ENCODE peak calls at places on chromosomes 6 and 20, in eight cellular contexts. Y is dorsolateral prefrontal cortex, Q is DMS153, W is NCI-H1417, X is hippocampal formation, A is endothelial cell, P is mucosa of descending colon, N is heart right ventricle. E is an unnamed sample.

GRCh38 chr6:81384921-81385320 is 367.6 kb downstream of the TENT5A start:
- DNase-seq in N (no peak), W (no peak), X (no peak), Y (no peak), A (no peak), Q (no peak), P (no peak), E (no peak)

GRCh38 chr20:437787-438486 is 24.4 kb downstream of the TBC1D20 start:
- DNase-seq in Q (no peak), N (no peak), P (no peak), Y (no peak), A (no peak), W (no peak), X (no peak), E (no peak)

GRCh38 chr6:40894962-40895799 is 143.8 kb downstream of the UNC5CL start:
- DNase-seq in A (peak; percentile 69), Q (no peak), X (peak; percentile 36), N (peak; percentile 67), P (peak; percentile 70), Y (peak; percentile 16), W (no peak), E (no peak)

GRCh38 chr6:21386744-21387143 is 206.8 kb upstream of the SOX4 start:
- DNase-seq in A (no peak), Y (no peak), Q (no peak), X (no peak), W (no peak), N (no peak), P (no peak), E (no peak)

GRCh38 chr6:138115877-138116660 is 8.8 kb upstream of the PERP start:
- DNase-seq in Y (peak; percentile 76), X (peak; percentile 76), N (peak; percentile 45), A (peak; percentile 27), Q (peak; percentile 56), P (peak; percentile 59), W (peak; percentile 91), E (peak; percentile 57)

GRCh38 chr6:45713981-45714685 is 301.5 kb downstream of the CLIC5 start:
- DNase-seq in N (no peak), W (no peak), X (no peak), Y (no peak), A (no peak), P (no peak), Q (no peak), E (no peak)

GRCh38 chr6:68657374-68657773 is 22.3 kb downstream of the ADGRB3 start:
- DNase-seq in Y (no peak), X (no peak), A (no peak), P (no peak), N (no peak), W (no peak), Q (no peak), E (no peak)

GRCh38 chr20:25274891-25275812 is 27.3 kb downstream of the PYGB start:
- DNase-seq in P (no peak), Q (no peak), W (no peak), A (no peak), X (no peak), N (peak; percentile 54), Y (peak; percentile 29), E (no peak)

GRCh38 chr6:112503210-112503609 is 156.1 kb downstream of the RFPL4B start:
- DNase-seq in Y (no peak), A (no peak), P (no peak), W (peak; percentile 46), Q (no peak), X (peak; percentile 21), N (no peak), E (peak; percentile 39)

GRCh38 chr6:137697267-137697938 is 169.7 kb upstream of the TNFAIP3 start:
- DNase-seq in X (no peak), Q (no peak), N (no peak), W (no peak), P (peak; percentile 49), Y (no peak), A (peak; percentile 51), E (no peak)

GRCh38 chr20:49282584-49283171 is 4.8 kb upstream of the ZNFX1 start:
- DNase-seq in W (no peak), Q (no peak), Y (no peak), A (no peak), P (no peak), N (no peak), X (no peak), E (peak; percentile 20)

GRCh38 chr6:44047179-44047546 is 80.1 kb downstream of the MRPL14 start:
- DNase-seq in W (no peak), A (no peak), X (no peak), Y (peak; percentile 41), P (no peak), Q (no peak), N (no peak), E (no peak)

E was measured in head of caudate nucleus.